ENCODE peak calls at places on chromosomes 12 and 14, in nine cellular contexts. Y is tibial artery, H is heart left ventricle, N is psoas muscle, C is A673, D is tibial nerve, P is prostate gland, O is cardiac muscle cell, T is transverse colon. Q is an unnamed sample. For H3K36me3, the result is how much of the 10 kb centered on the place peaks cover.

GRCh38 chr14:59020382-59020781 is 168.1 kb upstream of the DAAM1 start:
- DNase-seq in Y (no peak), H (no peak), N (no peak), C (peak), D (no peak), P (no peak), O (peak), T (no peak), Q (no peak)

GRCh38 chr12:109539508-109539907 is 33.8 kb downstream of the MMAB start:
- DNase-seq in Y (no peak), H (no peak), N (no peak), C (no peak), D (no peak), P (no peak), O (no peak), T (no peak), Q (no peak)

GRCh38 chr12:52221912-52222457 is 11.1 kb upstream of the KRT7 start:
- DNase-seq in Y (no peak), H (no peak), N (peak), C (peak), D (no peak), P (no peak), O (peak), T (peak), Q (peak)

GRCh38 chr12:132094269-132094891 is 49.7 kb downstream of the DDX51 start:
- DNase-seq in Y (no peak), H (no peak), N (no peak), C (no peak), D (no peak), P (no peak), O (no peak), T (no peak), Q (no peak)

GRCh38 chr12:5135126-5135525 is 91.4 kb downstream of the KCNA5 start:
- DNase-seq in Y (no peak), H (no peak), N (no peak), C (no peak), D (no peak), P (no peak), O (no peak), T (no peak), Q (no peak)

GRCh38 chr14:47346849-47347248 is 328.6 kb downstream of the MDGA2 start:
- DNase-seq in Y (no peak), H (no peak), N (no peak), C (no peak), D (no peak), P (no peak), O (no peak), T (no peak), Q (no peak)

GRCh38 chr14:36843410-36843809 is 181.8 kb downstream of the PAX9 start:
- DNase-seq in Y (no peak), H (no peak), N (no peak), C (no peak), D (no peak), P (no peak), O (no peak), T (no peak), Q (no peak)

GRCh38 chr12:45191239-45191638 is 24.7 kb upstream of the ANO6 start:
- DNase-seq in Y (no peak), H (no peak), N (no peak), C (peak), D (no peak), P (no peak), O (no peak), T (no peak), Q (no peak)

GRCh38 chr14:75559451-75560187 is 18.8 kb upstream of the FLVCR2 start:
- DNase-seq in Y (no peak), H (no peak), N (no peak), C (peak), D (no peak), P (peak), O (no peak), T (no peak), Q (no peak)

GRCh38 chr12:64820593-64820992 is 3.9 kb upstream of the TBC1D30 start:
- DNase-seq in Y (no peak), H (no peak), N (no peak), C (no peak), D (no peak), P (no peak), O (no peak), T (no peak), Q (no peak)

GRCh38 chr12:25372002-25372401 is 121.3 kb upstream of the KRAS start:
- DNase-seq in Y (no peak), H (no peak), N (no peak), C (no peak), D (no peak), P (no peak), O (no peak), T (no peak), Q (no peak)

GRCh38 chr12:30484658-30485057 is 211.0 kb downstream of the IPO8 start:
- DNase-seq in Y (no peak), H (no peak), N (no peak), C (no peak), D (no peak), P (no peak), O (no peak), T (no peak), Q (no peak)

GRCh38 chr14:55116246-55117030 is 12.6 kb upstream of the LGALS3 start:
- DNase-seq in Y (no peak), H (no peak), N (no peak), C (no peak), D (no peak), P (no peak), O (no peak), T (peak), Q (no peak)

GRCh38 chr12:23230899-23231298 is 605.9 kb downstream of the ETNK1 start:
- DNase-seq in Y (no peak), H (no peak), N (no peak), C (no peak), D (no peak), P (no peak), O (no peak), T (no peak), Q (no peak)

GRCh38 chr12:31874961-31875608 is 84.1 kb upstream of the RESF1 start:
- DNase-seq in Y (peak), H (peak), N (peak), C (peak), D (no peak), P (peak), O (no peak), T (peak), Q (no peak)

GRCh38 chr12:45204757-45205156 is 11.1 kb upstream of the ANO6 start:
- DNase-seq in Y (no peak), H (no peak), N (no peak), C (no peak), D (no peak), P (no peak), O (no peak), T (no peak), Q (no peak)

GRCh38 chr12:63846249-63846967 is 1.9 kb downstream of the SRGAP1 start:
- DNase-seq in Y (no peak), H (no peak), N (no peak), C (no peak), D (no peak), P (no peak), O (no peak), T (no peak), Q (no peak)

GRCh38 chr12:15209782-15210181 is 11.4 kb downstream of the RERG start:
- DNase-seq in Y (no peak), H (no peak), N (no peak), C (no peak), D (no peak), P (no peak), O (no peak), T (no peak), Q (no peak)

GRCh38 chr12:93197067-93197593 is 180.6 kb upstream of the NUDT4 start:
- DNase-seq in Y (no peak), H (no peak), N (no peak), C (no peak), D (no peak), P (no peak), O (no peak), T (no peak), Q (no peak)

GRCh38 chr12:46300906-46301305 is 32.1 kb upstream of the SLC38A1 start:
- DNase-seq in Y (no peak), H (peak), N (no peak), C (peak), D (peak), P (no peak), O (no peak), T (no peak), Q (no peak)

GRCh38 chr12:95261109-95261508 is 43.5 kb downstream of the VEZT start:
- DNase-seq in Y (no peak), H (no peak), N (no peak), C (no peak), D (no peak), P (no peak), O (no peak), T (no peak), Q (no peak)

GRCh38 chr14:91078095-91078737 is 17.8 kb upstream of the RPS6KA5 start:
- DNase-seq in Y (no peak), H (no peak), N (no peak), C (no peak), D (no peak), P (no peak), O (no peak), T (no peak), Q (no peak)

GRCh38 chr12:100234591-100235304 is 32.1 kb downstream of the DEPDC4 start:
- DNase-seq in Y (no peak), H (no peak), N (no peak), C (peak), D (no peak), P (peak), O (peak), T (no peak), Q (no peak)

GRCh38 chr12:43148711-43149110 is 403.3 kb downstream of the ADAMTS20 start:
- DNase-seq in Y (no peak), H (no peak), N (no peak), C (no peak), D (no peak), P (no peak), O (no peak), T (no peak), Q (no peak)

GRCh38 chr12:104764225-104765073 is 193.6 kb downstream of the SLC41A2 start:
- DNase-seq in Y (no peak), H (no peak), N (no peak), C (no peak), D (no peak), P (no peak), O (no peak), T (no peak), Q (no peak)

GRCh38 chr14:21860172-21860571 is 186.6 kb upstream of the OR4E1 start:
- DNase-seq in Y (no peak), H (no peak), N (no peak), C (peak), D (no peak), P (no peak), O (peak), T (no peak), Q (no peak)
- TF ChIP-seq CTCF in Y (no peak), H (peak), N (no peak), C (peak), D (no peak), P (no peak), O (peak), T (peak), Q (no peak)

DNA sequence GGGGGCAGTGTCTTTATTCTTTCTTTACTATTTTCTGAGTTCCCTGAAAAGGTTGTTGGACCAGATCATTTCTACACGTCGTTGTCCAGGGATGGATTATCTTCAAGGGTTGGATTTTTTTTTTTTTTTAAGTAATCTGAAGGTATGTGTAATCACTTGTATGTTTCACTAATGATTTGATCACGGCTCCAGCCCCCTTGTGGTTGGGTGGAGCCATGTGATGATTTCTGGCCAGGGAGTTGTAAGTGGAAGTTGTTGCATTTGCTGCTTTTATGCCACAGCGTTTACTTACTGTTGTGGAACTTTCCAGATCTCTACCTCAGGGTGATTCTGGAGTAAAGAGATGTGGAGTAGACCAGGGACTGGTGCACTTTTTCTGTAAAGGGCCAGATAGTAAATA is 390.3 kb downstream of the AACS start:
- DNase-seq in Y (no peak), H (no peak), N (no peak), C (no peak), D (no peak), P (no peak), O (no peak), T (no peak), Q (no peak)
- H3K27ac ChIP-seq in Y (no peak), H (no peak), N (no peak), C (no peak), D (no peak), P (no peak), O (no peak), T (no peak), Q (no peak)

DNA sequence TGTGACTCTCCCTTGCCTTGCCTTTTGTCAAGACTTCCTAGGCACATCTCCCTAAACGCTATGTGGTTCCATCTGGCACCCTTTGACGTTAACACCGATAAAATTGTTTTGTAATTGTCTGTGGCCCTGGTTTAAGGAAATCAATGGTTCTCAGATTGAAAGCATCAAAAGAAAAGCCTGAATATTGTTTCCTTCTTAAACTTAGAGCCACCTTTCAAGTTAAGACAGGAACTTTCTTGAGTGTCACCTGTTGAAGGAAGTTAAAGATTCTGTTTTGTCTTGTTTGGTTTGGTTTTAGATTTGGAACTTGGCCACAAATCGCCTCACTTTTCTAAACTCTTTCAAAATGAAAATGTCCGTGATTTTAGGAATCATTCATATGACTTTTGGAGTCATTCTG is 14.8 kb upstream of the DNAH10 start:
- DNase-seq in Y (no peak), H (no peak), N (no peak), C (no peak), D (no peak), P (no peak), O (no peak), T (no peak), Q (no peak)
- H3K36me3 ChIP-seq in Y (half or more), H (half or more), N (half or more), C (under half), D (under half), P (under half), O (half or more), T (under half), Q (under half)

DNA sequence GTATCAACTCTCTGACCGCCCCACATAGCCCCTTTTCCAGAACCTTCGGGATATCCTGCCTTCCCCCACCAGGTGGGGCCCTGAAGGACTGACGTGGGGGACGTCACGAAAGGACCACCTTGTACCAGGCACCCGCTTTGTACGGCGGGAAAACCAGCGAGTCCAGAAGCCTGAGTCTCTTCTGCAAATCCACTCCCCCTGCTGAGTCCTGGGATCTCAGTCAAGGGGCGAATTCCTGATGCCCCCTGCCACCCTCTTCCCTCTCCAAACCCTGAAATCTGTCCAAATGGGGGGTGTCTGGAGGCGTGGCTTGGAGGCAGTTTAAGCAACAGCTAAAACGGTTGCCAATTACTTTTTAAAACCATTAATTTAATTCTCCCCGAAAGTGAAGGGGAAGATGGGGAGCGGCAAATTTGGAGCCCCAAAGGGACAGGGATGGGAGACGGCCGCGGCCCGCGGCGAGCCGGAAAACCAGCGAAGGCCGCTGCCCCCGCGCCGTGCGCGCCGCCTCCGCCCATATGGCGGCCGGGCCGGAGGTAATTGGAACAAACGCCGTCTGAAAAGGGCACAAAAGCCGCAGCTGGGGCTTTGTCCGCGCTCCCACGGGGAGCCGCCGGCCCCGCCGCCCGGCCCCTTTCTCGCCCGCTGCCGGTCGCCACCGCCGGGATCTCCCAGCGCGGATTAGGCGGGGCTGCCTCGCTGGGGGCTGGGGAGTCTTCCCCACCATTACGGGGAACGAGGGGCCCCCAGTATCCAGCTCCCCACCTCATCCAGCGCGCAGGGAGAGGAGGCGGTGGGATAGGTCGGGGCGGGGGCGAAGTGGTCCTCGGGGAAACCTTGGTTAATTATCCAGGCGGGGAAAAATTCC is 6.6 kb downstream of the LHX5 start:
- DNase-seq in Y (no peak), H (no peak), N (no peak), C (no peak), D (no peak), P (no peak), O (peak), T (no peak), Q (no peak)
- TF ChIP-seq CTCF in Y (no peak), H (no peak), N (no peak), C (no peak), D (no peak), P (no peak), O (no peak), T (no peak), Q (no peak)

GRCh38 chr12:16599081-16599480 is 6.9 kb downstream of the LMO3 start:
- DNase-seq in Y (no peak), H (no peak), N (no peak), C (no peak), D (no peak), P (no peak), O (no peak), T (no peak), Q (no peak)
- H3K27ac ChIP-seq in Y (no peak), H (no peak), N (no peak), C (no peak), D (no peak), P (no peak), O (no peak), T (peak), Q (peak)

Q was measured in pancreas.